ENCODE peak calls at places on chromosomes 11 and 22, in six cellular contexts. F is HCT116, O is body of pancreas, N is uterus, I is transverse colon, A is Peyer's patch. Z is an unnamed sample.

GRCh38 chr11:108871152-108871551 is 206.3 kb downstream of the DDX10 start:
- DNase-seq in A (no peak), I (no peak), N (no peak), F (no peak), O (peak), Z (peak)

GRCh38 chr11:69770525-69770924 is 4.6 kb downstream of the FGF4 start:
- DNase-seq in A (no peak), F (no peak), O (no peak), N (no peak), I (no peak), Z (no peak)

GRCh38 chr11:126146454-126147192 is 64.8 kb downstream of the RPUSD4 start:
- DNase-seq in O (no peak), I (no peak), A (no peak), F (no peak), N (no peak), Z (no peak)

GRCh38 chr11:12540075-12540685 is 134.0 kb upstream of the TEAD1 start:
- DNase-seq in A (no peak), O (no peak), I (no peak), N (no peak), F (peak), Z (no peak)

GRCh38 chr11:14422814-14423182 is 63.8 kb upstream of the RRAS2 start:
- DNase-seq in F (no peak), I (no peak), A (no peak), N (no peak), O (no peak), Z (no peak)

GRCh38 chr11:105915036-105915435 is 107.0 kb downstream of the MSANTD4 start:
- DNase-seq in I (no peak), F (no peak), A (no peak), O (no peak), N (no peak), Z (no peak)

GRCh38 chr11:9973921-9974320 is 310.0 kb downstream of the SWAP70 start:
- DNase-seq in N (no peak), F (no peak), I (no peak), O (no peak), A (no peak), Z (no peak)

GRCh38 chr11:112961146-112961668 is at the start of gene NCAM1:
- DNase-seq in F (peak), I (peak), A (peak), N (peak), O (peak), Z (peak)

GRCh38 chr11:69361048-69361447 is 67.1 kb downstream of the MYEOV start:
- DNase-seq in A (peak), O (no peak), N (no peak), F (no peak), I (peak), Z (no peak)

DNA sequence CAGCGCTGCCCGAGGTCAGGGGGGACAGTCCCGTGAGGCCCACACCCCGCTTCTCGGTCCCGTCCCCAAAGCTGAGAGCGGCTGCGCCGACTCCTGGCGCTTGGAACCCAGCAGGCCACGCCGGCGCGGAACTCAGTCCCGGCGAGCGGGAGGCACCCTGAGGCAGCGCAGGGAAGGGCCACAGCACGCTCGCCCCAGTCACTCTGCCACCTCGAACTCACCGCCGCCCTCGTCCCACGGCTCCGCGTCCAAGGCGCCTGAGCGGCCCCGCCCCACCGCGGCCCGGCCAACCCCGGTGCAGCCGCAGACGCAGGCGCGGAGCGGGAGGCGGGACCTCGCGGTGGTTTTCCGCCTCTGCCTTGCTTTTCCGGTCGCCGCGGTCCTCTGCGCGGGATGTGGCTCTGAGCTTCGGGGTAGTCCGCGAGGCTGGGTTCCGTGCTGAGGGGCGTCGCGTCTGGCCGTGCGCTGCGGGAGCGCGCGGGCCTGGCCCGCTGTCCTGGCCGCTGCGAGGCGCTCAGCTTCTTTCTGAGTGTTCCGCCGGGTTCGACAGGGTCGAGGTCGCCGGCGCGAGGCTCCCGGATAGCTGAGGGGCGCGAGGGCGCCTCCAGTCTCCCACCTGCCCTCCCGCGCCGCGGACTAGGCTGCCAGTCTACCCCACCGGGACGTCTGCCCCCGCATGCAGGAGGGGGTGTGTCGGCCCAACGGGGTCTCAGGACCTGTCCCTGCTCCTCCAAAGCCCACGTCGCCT is at the start of gene CDPF1:
- DNase-seq in A (peak), N (peak), F (peak), I (peak), O (peak), Z (peak)
- TF ChIP-seq CTCF in A (peak), N (peak), F (no peak), I (no peak), O (no peak), Z (no peak)

GRCh38 chr11:86244522-86245368 is at the start of gene EED:
- DNase-seq in O (peak), F (peak), A (peak), I (peak), N (peak), Z (peak)

GRCh38 chr11:86245369-86246292 is 1.1 kb downstream of the EED start:
- DNase-seq in F (no peak), O (peak), N (no peak), A (no peak), I (peak), Z (no peak)

GRCh38 chr11:86241956-86242525 is 2.5 kb upstream of the EED start:
- DNase-seq in O (no peak), F (no peak), N (no peak), A (no peak), I (no peak), Z (no peak)

GRCh38 chr11:86243377-86243776 is 1.2 kb upstream of the EED start:
- DNase-seq in N (no peak), O (no peak), A (no peak), F (no peak), I (no peak), Z (no peak)

GRCh38 chr11:86244063-86244521 is 461 bp upstream of the EED start:
- DNase-seq in O (peak), A (peak), I (peak), N (peak), F (peak), Z (peak)
- TF ChIP-seq POLR2A in O (no peak), A (no peak), I (no peak), N (no peak), F (no peak), Z (no peak)

DNA sequence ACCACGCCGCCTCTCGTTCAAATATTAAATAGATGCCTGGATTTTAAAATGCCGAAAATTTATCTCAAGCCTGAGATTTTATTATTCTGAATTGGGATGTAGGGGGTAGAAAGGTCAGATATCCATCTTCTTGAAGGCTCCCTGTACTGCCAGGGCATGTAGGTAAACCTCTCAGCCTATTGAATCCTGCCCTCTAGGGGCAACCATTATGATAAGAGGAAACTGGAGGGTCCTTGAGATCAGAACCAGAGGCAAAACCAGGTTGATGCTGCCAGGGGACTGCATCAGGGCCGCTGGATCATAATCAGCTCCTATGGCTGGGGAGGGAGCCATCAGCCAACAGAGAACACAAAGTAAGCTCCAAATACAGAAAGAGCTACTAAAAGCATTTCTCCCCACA is 92.4 kb downstream of the KCNC1 start:
- DNase-seq in A (no peak), N (no peak), I (no peak), O (no peak), F (no peak), Z (no peak)
- TF ChIP-seq CTCF in A (no peak), N (no peak), I (no peak), O (no peak), F (peak), Z (no peak)

GRCh38 chr11:32087602-32088001 is 3.3 kb upstream of the RCN1 start:
- DNase-seq in N (no peak), I (no peak), O (no peak), A (no peak), F (no peak), Z (no peak)

GRCh38 chr11:32090774-32091370 is at the start of gene RCN1:
- DNase-seq in I (peak), F (no peak), A (peak), O (peak), N (peak), Z (peak)

GRCh38 chr11:32082346-32082986 is 8.4 kb upstream of the RCN1 start:
- DNase-seq in I (no peak), O (no peak), N (no peak), A (no peak), F (no peak), Z (no peak)

GRCh38 chr11:32092581-32093170 is 1.8 kb downstream of the RCN1 start:
- DNase-seq in I (no peak), N (no peak), A (no peak), O (no peak), F (no peak), Z (no peak)

GRCh38 chr11:32088117-32088941 is 2.5 kb upstream of the RCN1 start:
- DNase-seq in N (no peak), F (no peak), O (peak), I (no peak), A (no peak), Z (peak)
- TF ChIP-seq POLR2A in N (no peak), F (no peak), O (no peak), I (no peak), A (no peak), Z (no peak)

GRCh38 chr11:131246589-131247164 is 123.7 kb upstream of the NTM start:
- DNase-seq in O (peak), N (no peak), A (no peak), I (peak), F (no peak), Z (no peak)
- TF ChIP-seq CTCF in O (peak), N (no peak), A (peak), I (peak), F (peak), Z (no peak)

Z was measured in heart left ventricle.